ENCODE peak calls at places on chromosomes 11 and 22, in eight cellular contexts. Q is Kasumi-1; S is EL; H is uterus; O is H54; C is BJ; D is upper lobe of left lung; A is activated CD4-positive, alpha-beta T cell treated with anti-CD3 and anti-CD28 coated beads, Interleukin-2, amount 10 ng/mL, durations not matched to agents 7 days and 5 days. P is an unnamed sample.

GRCh38 chr22:17213976-17214375 is 5.3 kb downstream of the ADA2 start:
- DNase-seq in Q (peak; percentile 15), S (peak; percentile 22), H (peak; percentile 38), O (no peak), C (no peak), D (no peak), A (peak; percentile 49), P (peak; percentile 68)

GRCh38 chr11:9060700-9061111 is 30.7 kb downstream of the SCUBE2 start:
- DNase-seq in Q (peak; percentile 30), S (peak; percentile 19), H (no peak), O (peak; percentile 36), C (no peak), D (no peak), A (peak; percentile 55), P (no peak)

GRCh38 chr11:121681536-121681935 is 228.8 kb upstream of the SORL1-AS1 start:
- DNase-seq in Q (no peak), S (no peak), H (no peak), O (no peak), C (no peak), D (no peak), A (no peak), P (no peak)

GRCh38 chr11:118438314-118438931 is 2.1 kb downstream of the KMT2A start:
- DNase-seq in Q (peak; percentile 85), S (peak; percentile 80), H (peak; percentile 16), O (peak; percentile 37), C (peak; percentile 48), D (no peak), A (peak; percentile 70), P (no peak)

GRCh38 chr11:13137778-13138400 is 128.8 kb downstream of the RASSF10 start:
- DNase-seq in Q (no peak), S (peak; percentile 69), H (no peak), O (no peak), C (no peak), D (no peak), A (no peak), P (no peak)

GRCh38 chr11:104657083-104657482 is 241.2 kb downstream of the CASP12 start:
- DNase-seq in Q (no peak), S (no peak), H (no peak), O (no peak), C (no peak), D (no peak), A (no peak), P (no peak)

GRCh38 chr11:120183701-120184141 is 27.1 kb upstream of the OAF start:
- DNase-seq in Q (no peak), S (no peak), H (no peak), O (no peak), C (no peak), D (no peak), A (peak; percentile 3), P (peak; percentile 45)

GRCh38 chr11:84899740-84900139 is 727.4 kb downstream of the DLG2 start:
- DNase-seq in Q (peak; percentile 1), S (peak; percentile 51), H (no peak), O (no peak), C (no peak), D (no peak), A (no peak), P (no peak)

GRCh38 chr22:44659140-44659539 is 42.9 kb upstream of the PRR5 start:
- DNase-seq in Q (no peak), S (no peak), H (no peak), O (no peak), C (no peak), D (no peak), A (no peak), P (peak; percentile 77)

GRCh38 chr22:31240011-31240410 is 27.9 kb downstream of the LIMK2 start:
- DNase-seq in Q (no peak), S (peak; percentile 11), H (no peak), O (no peak), C (no peak), D (no peak), A (no peak), P (no peak)

GRCh38 chr11:60376601-60377000 is 1.7 kb upstream of the MS4A7 start:
- DNase-seq in Q (no peak), S (no peak), H (no peak), O (no peak), C (no peak), D (no peak), A (no peak), P (no peak)

GRCh38 chr22:44452531-44453420 is 45.3 kb downstream of the RTL6 start:
- DNase-seq in Q (no peak), S (no peak), H (no peak), O (no peak), C (no peak), D (no peak), A (no peak), P (no peak)

GRCh38 chr22:49488943-49489342 is 338.7 kb downstream of the BRD1 start:
- DNase-seq in Q (no peak), S (no peak), H (no peak), O (no peak), C (no peak), D (no peak), A (no peak), P (no peak)

GRCh38 chr11:34706709-34707461 is 86.0 kb downstream of the EHF start:
- DNase-seq in Q (no peak), S (no peak), H (no peak), O (no peak), C (no peak), D (no peak), A (no peak), P (no peak)

GRCh38 chr11:128938156-128938885 is 4.3 kb downstream of the TP53AIP1 start:
- DNase-seq in Q (no peak), S (no peak), H (no peak), O (no peak), C (no peak), D (no peak), A (no peak), P (no peak)

GRCh38 chr11:103541186-103541795 is 432.1 kb downstream of the DYNC2H1 start:
- DNase-seq in Q (no peak), S (no peak), H (no peak), O (no peak), C (no peak), D (no peak), A (no peak), P (no peak)

GRCh38 chr11:10307022-10307410 is 2.1 kb downstream of the ADM start:
- DNase-seq in Q (peak; percentile 12), S (no peak), H (no peak), O (no peak), C (no peak), D (no peak), A (no peak), P (no peak)

GRCh38 chr11:1834132-1834610 is 619 bp upstream of the SYT8 start:
- DNase-seq in Q (no peak), S (no peak), H (no peak), O (no peak), C (no peak), D (peak; percentile 86), A (no peak), P (no peak)

GRCh38 chr11:12845739-12846358 is 163.3 kb upstream of the RASSF10 start:
- DNase-seq in Q (no peak), S (no peak), H (no peak), O (no peak), C (no peak), D (peak; percentile 18), A (no peak), P (no peak)

GRCh38 chr11:96543177-96543576 is 153.4 kb downstream of the JRKL start:
- DNase-seq in Q (no peak), S (no peak), H (no peak), O (no peak), C (no peak), D (no peak), A (no peak), P (no peak)

GRCh38 chr11:8263109-8263768 is 439 bp downstream of the LMO1 start:
- DNase-seq in Q (no peak), S (peak; percentile 19), H (no peak), O (no peak), C (no peak), D (peak; percentile 85), A (no peak), P (no peak)

GRCh38 chr11:69463181-69463891 is 18.1 kb upstream of the LINC01488 start:
- DNase-seq in Q (no peak), S (peak; percentile 26), H (peak; percentile 41), O (no peak), C (no peak), D (peak; percentile 58), A (no peak), P (peak; percentile 44)

GRCh38 chr11:72789493-72790131 is 4.2 kb downstream of the STARD10 start:
- DNase-seq in Q (no peak), S (peak; percentile 67), H (no peak), O (no peak), C (no peak), D (peak; percentile 45), A (no peak), P (no peak)

GRCh38 chr11:64249563-64250405 is 1.5 kb upstream of the PLCB3 start:
- DNase-seq in Q (peak; percentile 54), S (no peak), H (no peak), O (no peak), C (no peak), D (no peak), A (no peak), P (no peak)

GRCh38 chr22:37801946-37802309 is 5.8 kb upstream of the GCAT start:
- DNase-seq in Q (peak; percentile 17), S (no peak), H (no peak), O (no peak), C (no peak), D (no peak), A (no peak), P (no peak)

GRCh38 chr11:71352226-71352625 is 96.0 kb downstream of the DHCR7 start:
- DNase-seq in Q (no peak), S (no peak), H (no peak), O (no peak), C (no peak), D (no peak), A (no peak), P (peak; percentile 26)

GRCh38 chr11:69667619-69668604 is 7.2 kb downstream of the LTO1 start:
- DNase-seq in Q (no peak), S (no peak), H (no peak), O (no peak), C (no peak), D (peak; percentile 51), A (no peak), P (no peak)

GRCh38 chr11:49208006-49208721 is at the start of gene FOLH1:
- DNase-seq in Q (peak; percentile 80), S (no peak), H (peak; percentile 15), O (no peak), C (no peak), D (peak; percentile 91), A (no peak), P (peak; percentile 54)

GRCh38 chr11:6660712-6661111 is 5.1 kb upstream of the DCHS1 start:
- DNase-seq in Q (no peak), S (no peak), H (no peak), O (no peak), C (no peak), D (no peak), A (no peak), P (no peak)

GRCh38 chr11:71204748-71205664 is 47.4 kb downstream of the SHANK2 start:
- DNase-seq in Q (no peak), S (no peak), H (no peak), O (no peak), C (no peak), D (no peak), A (no peak), P (no peak)

P was measured in psoas muscle.